ENCODE peak calls at places on chromosomes 3 and 15, in four cellular contexts. One of them, this sample, is unnamed.
A peak's percentile ranks its signal among the peaks of the same experiment; 100 is the strongest.

GRCh38 chr3:120908030-120908802 is at the start of gene STXBP5L:
- DNase-seq in MM.1S: peak; percentile 95
- DNase-seq in adrenal gland: peak; percentile 88
- DNase-seq in lower lobe of right lung: peak; percentile 79
- DNase-seq in this sample: peak; percentile 65

GRCh38 chr15:91186892-91187644 is 87.0 kb downstream of the SV2B start:
- DNase-seq in MM.1S: peak; percentile 68
- DNase-seq in adrenal gland: peak; percentile 23
- DNase-seq in lower lobe of right lung: no peak
- DNase-seq in this sample: no peak

GRCh38 chr15:35932541-35932940 is 386.6 kb upstream of the DPH6 start:
- DNase-seq in lower lobe of right lung: no peak
- DNase-seq in MM.1S: no peak
- DNase-seq in adrenal gland: no peak
- DNase-seq in this sample: no peak

GRCh38 chr3:57085211-57085610 is 24.7 kb downstream of the SPATA12 start:
- DNase-seq in adrenal gland: no peak
- DNase-seq in lower lobe of right lung: no peak
- DNase-seq in MM.1S: no peak
- DNase-seq in this sample: no peak

GRCh38 chr15:49494842-49495241 is 71.8 kb downstream of the FGF7 start:
- DNase-seq in lower lobe of right lung: no peak
- DNase-seq in MM.1S: no peak
- DNase-seq in adrenal gland: no peak
- DNase-seq in this sample: no peak

GRCh38 chr3:19644405-19644804 is 289.6 kb downstream of the EFHB start:
- DNase-seq in adrenal gland: no peak
- DNase-seq in lower lobe of right lung: no peak
- DNase-seq in MM.1S: peak; percentile 19
- DNase-seq in this sample: no peak

GRCh38 chr3:45972534-45973402 is 22.9 kb downstream of the FYCO1 start:
- DNase-seq in lower lobe of right lung: no peak
- DNase-seq in adrenal gland: peak; percentile 71
- DNase-seq in MM.1S: peak; percentile 41
- DNase-seq in this sample: no peak

GRCh38 chr3:107644631-107645030 is 121.9 kb downstream of the BBX start:
- DNase-seq in lower lobe of right lung: no peak
- DNase-seq in MM.1S: no peak
- DNase-seq in adrenal gland: no peak
- DNase-seq in this sample: no peak

GRCh38 chr3:40848411-40848810 is 323.7 kb downstream of the ZNF621 start:
- DNase-seq in lower lobe of right lung: no peak
- DNase-seq in MM.1S: no peak
- DNase-seq in adrenal gland: no peak
- DNase-seq in this sample: no peak

GRCh38 chr3:171059978-171060377 is 33.5 kb upstream of the SLC2A2 start:
- DNase-seq in lower lobe of right lung: no peak
- DNase-seq in MM.1S: no peak
- DNase-seq in adrenal gland: no peak
- DNase-seq in this sample: no peak

GRCh38 chr3:34675383-34676120 is 877.1 kb downstream of the PDCD6IP start:
- DNase-seq in lower lobe of right lung: no peak
- DNase-seq in adrenal gland: no peak
- DNase-seq in MM.1S: no peak
- DNase-seq in this sample: no peak

GRCh38 chr3:77835916-77836315 is 796.0 kb downstream of the ROBO2 start:
- DNase-seq in adrenal gland: no peak
- DNase-seq in MM.1S: no peak
- DNase-seq in lower lobe of right lung: no peak
- DNase-seq in this sample: no peak

GRCh38 chr3:127799476-127800222 is 22.7 kb downstream of the MGLL start:
- DNase-seq in MM.1S: no peak
- DNase-seq in lower lobe of right lung: no peak
- DNase-seq in adrenal gland: no peak
- DNase-seq in this sample: no peak

GRCh38 chr3:160665784-160666526 is 11.0 kb upstream of the ARL14 start:
- DNase-seq in MM.1S: peak; percentile 76
- DNase-seq in lower lobe of right lung: no peak
- DNase-seq in adrenal gland: no peak
- DNase-seq in this sample: no peak

GRCh38 chr15:86624261-86625036 is 544.8 kb downstream of the AGBL1 start:
- DNase-seq in MM.1S: peak; percentile 79
- DNase-seq in adrenal gland: peak; percentile 91
- DNase-seq in lower lobe of right lung: peak; percentile 45
- DNase-seq in this sample: no peak

DNA sequence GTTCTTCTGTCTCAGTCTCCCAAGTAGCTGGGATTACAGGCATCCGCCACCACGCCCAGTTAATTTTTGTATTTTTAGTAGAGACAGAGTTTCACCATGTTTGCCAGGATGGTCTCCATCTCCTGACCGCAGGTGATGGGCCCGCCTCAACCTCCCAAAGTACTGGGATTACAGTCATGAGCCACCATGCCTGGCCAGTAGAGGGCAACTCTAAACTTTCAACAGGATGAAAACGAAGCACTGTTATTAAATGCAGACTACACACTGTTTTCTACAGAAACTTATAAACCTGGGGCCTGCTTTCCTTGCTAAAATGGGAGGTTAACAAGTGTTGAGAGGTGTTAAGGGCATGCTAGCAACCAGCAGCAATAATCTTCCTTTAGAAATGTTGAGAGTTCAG is 7.6 kb downstream of the ARPC4 start:
- DNase-seq in adrenal gland: no peak
- DNase-seq in lower lobe of right lung: no peak
- DNase-seq in MM.1S: no peak
- DNase-seq in this sample: no peak
- TF ChIP-seq CTCF in adrenal gland: peak; percentile 2
- TF ChIP-seq CTCF in lower lobe of right lung: no peak
- TF ChIP-seq CTCF in MM.1S: no peak
- TF ChIP-seq CTCF in this sample: no peak

GRCh38 chr3:155497930-155498647 is 204.6 kb upstream of the STRIT1 start:
- DNase-seq in lower lobe of right lung: no peak
- DNase-seq in MM.1S: no peak
- DNase-seq in adrenal gland: no peak
- DNase-seq in this sample: no peak

GRCh38 chr3:155496206-155496605 is 202.7 kb upstream of the STRIT1 start:
- DNase-seq in lower lobe of right lung: no peak
- DNase-seq in adrenal gland: no peak
- DNase-seq in MM.1S: no peak
- DNase-seq in this sample: no peak

GRCh38 chr3:155495387-155495786 is 201.9 kb upstream of the STRIT1 start:
- DNase-seq in adrenal gland: no peak
- DNase-seq in lower lobe of right lung: no peak
- DNase-seq in MM.1S: no peak
- DNase-seq in this sample: no peak

GRCh38 chr3:155504682-155505081 is 211.2 kb upstream of the STRIT1 start:
- DNase-seq in MM.1S: no peak
- DNase-seq in adrenal gland: no peak
- DNase-seq in lower lobe of right lung: no peak
- DNase-seq in this sample: no peak

GRCh38 chr3:155500429-155500828 is 206.9 kb upstream of the STRIT1 start:
- DNase-seq in adrenal gland: no peak
- DNase-seq in lower lobe of right lung: no peak
- DNase-seq in MM.1S: no peak
- DNase-seq in this sample: no peak
- H3K4me1 ChIP-seq in adrenal gland: no peaks in the 10 kb centered on the region
- H3K4me1 ChIP-seq in lower lobe of right lung: no peaks in the 10 kb centered on the region
- H3K4me1 ChIP-seq in MM.1S: no peaks in the 10 kb centered on the region
- H3K4me1 ChIP-seq in this sample: no peaks in the 10 kb centered on the region

GRCh38 chr3:32454731-32455608 is 47.7 kb downstream of the CMTM6 start:
- DNase-seq in adrenal gland: no peak
- DNase-seq in lower lobe of right lung: no peak
- DNase-seq in MM.1S: no peak
- DNase-seq in this sample: no peak

GRCh38 chr3:32454111-32454510 is 48.5 kb downstream of the CMTM6 start:
- DNase-seq in MM.1S: no peak
- DNase-seq in lower lobe of right lung: no peak
- DNase-seq in adrenal gland: no peak
- DNase-seq in this sample: no peak

GRCh38 chr3:32455609-32456428 is 46.8 kb downstream of the CMTM6 start:
- DNase-seq in lower lobe of right lung: no peak
- DNase-seq in adrenal gland: no peak
- DNase-seq in MM.1S: no peak
- DNase-seq in this sample: no peak

GRCh38 chr3:32457971-32458471 is 44.6 kb downstream of the CMTM6 start:
- DNase-seq in lower lobe of right lung: no peak
- DNase-seq in adrenal gland: no peak
- DNase-seq in MM.1S: no peak
- DNase-seq in this sample: no peak

GRCh38 chr3:32456429-32457130 is 46.1 kb downstream of the CMTM6 start:
- DNase-seq in lower lobe of right lung: no peak
- DNase-seq in MM.1S: no peak
- DNase-seq in adrenal gland: no peak
- DNase-seq in this sample: no peak
- TF ChIP-seq CTCF in lower lobe of right lung: no peak
- TF ChIP-seq CTCF in MM.1S: no peak
- TF ChIP-seq CTCF in adrenal gland: no peak
- TF ChIP-seq CTCF in this sample: no peak

DNA sequence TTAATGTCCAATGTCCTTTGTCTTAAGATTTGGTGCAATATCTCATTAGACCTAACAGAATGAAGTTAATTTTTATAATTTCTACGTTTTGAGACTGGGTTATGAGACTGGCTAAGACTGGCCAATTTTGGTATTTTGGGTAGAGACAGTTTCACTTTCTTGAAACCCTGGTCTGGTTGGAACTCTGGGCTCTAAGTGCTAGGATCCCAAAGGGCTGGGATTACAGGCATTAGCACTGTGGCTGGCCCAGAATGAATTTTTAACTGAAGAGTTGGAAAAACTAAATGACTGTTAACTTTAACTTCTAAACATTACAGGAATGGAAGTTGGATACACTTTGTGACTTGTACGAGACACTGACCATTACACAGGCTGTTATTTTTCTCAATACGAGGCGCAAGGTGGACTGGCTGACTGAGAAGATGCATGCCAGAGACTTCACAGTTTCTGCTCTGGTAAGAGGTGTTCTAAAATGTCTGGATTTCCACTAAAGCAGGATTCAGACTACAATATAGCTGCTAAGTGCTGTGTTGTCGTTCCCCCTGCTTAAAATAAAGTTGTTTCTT is 3.5 kb downstream of the EIF4A2 start:
- DNase-seq in lower lobe of right lung: no peak
- DNase-seq in MM.1S: peak; percentile 42
- DNase-seq in adrenal gland: no peak
- DNase-seq in this sample: no peak
- H3K4me1 ChIP-seq in lower lobe of right lung: peaks cover 45% of the 10 kb centered on the region
- H3K4me1 ChIP-seq in MM.1S: peaks cover 21% of the 10 kb centered on the region
- H3K4me1 ChIP-seq in adrenal gland: peaks cover 15% of the 10 kb centered on the region
- H3K4me1 ChIP-seq in this sample: peaks cover 7% of the 10 kb centered on the region

DNA sequence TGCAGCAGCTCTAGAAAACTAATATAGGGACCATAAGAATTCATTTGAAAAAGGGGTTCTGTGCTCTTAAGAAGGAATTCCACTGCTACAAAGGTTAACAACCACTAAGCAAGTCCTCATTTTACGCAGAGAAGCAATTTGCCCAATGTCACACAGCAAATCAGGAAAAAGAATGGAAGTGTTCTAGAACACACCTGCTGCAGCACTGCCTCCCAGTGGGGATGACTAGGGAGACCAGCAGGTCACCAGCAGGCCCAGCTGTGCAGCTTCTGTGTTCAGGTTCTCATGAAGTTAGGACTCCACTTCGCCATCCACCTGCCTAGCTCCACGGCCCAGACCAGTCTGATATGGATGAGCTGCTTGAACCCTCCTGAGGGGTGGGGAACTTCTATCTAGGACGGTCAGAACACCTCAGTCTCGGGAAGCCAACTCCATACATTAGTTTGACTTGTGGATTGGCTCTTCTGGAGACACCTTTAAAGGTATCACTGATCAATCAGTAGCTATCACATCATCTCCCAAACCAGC is 18.6 kb downstream of the POMGNT2 start:
- DNase-seq in lower lobe of right lung: no peak
- DNase-seq in MM.1S: no peak
- DNase-seq in adrenal gland: no peak
- DNase-seq in this sample: no peak
- TF ChIP-seq CTCF in lower lobe of right lung: no peak
- TF ChIP-seq CTCF in MM.1S: no peak
- TF ChIP-seq CTCF in adrenal gland: no peak
- TF ChIP-seq CTCF in this sample: peak; percentile 19

GRCh38 chr3:138881233-138881632 is 46.5 kb upstream of the PIK3CB start:
- DNase-seq in lower lobe of right lung: no peak
- DNase-seq in MM.1S: no peak
- DNase-seq in adrenal gland: no peak
- DNase-seq in this sample: no peak
- H3K4me1 ChIP-seq in lower lobe of right lung: no peaks in the 10 kb centered on the region
- H3K4me1 ChIP-seq in MM.1S: no peaks in the 10 kb centered on the region
- H3K4me1 ChIP-seq in adrenal gland: no peaks in the 10 kb centered on the region
- H3K4me1 ChIP-seq in this sample: no peaks in the 10 kb centered on the region

DNA sequence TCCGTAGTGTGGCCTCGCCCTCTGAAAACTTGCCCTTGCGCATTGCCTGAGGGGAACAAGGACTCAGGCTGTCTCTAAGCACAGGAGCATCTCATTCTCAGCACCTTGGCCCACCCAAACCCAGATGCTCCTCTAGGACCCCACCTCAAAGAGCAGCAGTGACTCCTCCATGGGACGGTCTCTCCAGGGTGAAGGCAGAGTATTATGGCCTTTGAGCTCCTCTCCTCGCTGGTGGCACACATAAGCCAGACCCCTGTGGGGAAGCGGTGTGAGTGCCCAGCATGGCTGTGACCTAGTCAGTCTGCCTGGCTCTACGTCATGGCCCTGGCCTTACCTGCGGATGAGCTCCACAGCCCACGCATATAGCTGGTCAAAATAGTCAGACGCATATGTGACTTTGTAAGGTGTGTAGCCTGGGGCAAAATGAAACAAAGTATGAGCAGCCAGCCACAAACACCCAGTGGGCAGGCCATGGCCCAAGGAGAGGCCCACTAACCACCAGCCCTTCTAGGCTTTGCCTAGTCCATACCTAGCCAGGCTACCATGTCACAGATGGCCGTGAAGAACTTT is 4.4 kb downstream of the QARS1 start:
- DNase-seq in adrenal gland: no peak
- DNase-seq in MM.1S: no peak
- DNase-seq in lower lobe of right lung: peak; percentile 13
- DNase-seq in this sample: no peak
- TF ChIP-seq CTCF in adrenal gland: no peak
- TF ChIP-seq CTCF in MM.1S: no peak
- TF ChIP-seq CTCF in lower lobe of right lung: no peak
- TF ChIP-seq CTCF in this sample: no peak

DNA sequence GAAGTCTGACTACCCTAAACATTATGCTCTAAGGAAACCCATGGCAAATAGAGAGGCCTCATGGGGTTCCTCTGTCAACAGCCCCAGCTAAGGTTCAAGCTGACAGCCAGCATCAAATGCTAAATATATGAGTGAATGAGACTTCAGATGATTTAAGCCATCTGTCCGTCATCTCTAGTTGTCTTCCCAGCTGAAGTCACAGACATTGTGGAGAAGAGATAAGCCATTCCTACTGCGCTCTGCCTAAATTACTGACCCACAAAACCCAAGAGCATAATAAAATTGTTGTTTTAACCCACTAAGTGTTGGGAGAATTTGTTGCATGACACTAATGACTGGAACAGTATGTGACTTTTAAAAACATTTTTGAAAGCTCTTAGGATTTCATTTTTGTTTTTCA is 87.3 kb upstream of the IGSF10 start:
- DNase-seq in adrenal gland: no peak
- DNase-seq in MM.1S: no peak
- DNase-seq in lower lobe of right lung: no peak
- DNase-seq in this sample: no peak
- H3K4me1 ChIP-seq in adrenal gland: peaks cover 8% of the 10 kb centered on the region
- H3K4me1 ChIP-seq in MM.1S: no peaks in the 10 kb centered on the region
- H3K4me1 ChIP-seq in lower lobe of right lung: peaks cover 7% of the 10 kb centered on the region
- H3K4me1 ChIP-seq in this sample: no peaks in the 10 kb centered on the region

GRCh38 chr3:11558461-11558903 is 85.2 kb downstream of the VGLL4 start:
- DNase-seq in adrenal gland: no peak
- DNase-seq in MM.1S: no peak
- DNase-seq in lower lobe of right lung: peak; percentile 41
- DNase-seq in this sample: no peak
- TF ChIP-seq CTCF in adrenal gland: no peak
- TF ChIP-seq CTCF in MM.1S: no peak
- TF ChIP-seq CTCF in lower lobe of right lung: no peak
- TF ChIP-seq CTCF in this sample: no peak

This sample was measured in breast epithelium.